ENCODE peak calls at places on chromosomes 5 and 9, in nine cellular contexts. V is upper lobe of right lung; Z is naive thymus-derived CD4-positive, alpha-beta T cell; A is CD8-positive, alpha-beta memory T cell; M is caudate nucleus; Q is mesendoderm; I is HCT116; N is ascending aorta; B is CD4-positive, alpha-beta T cell. D is an unnamed sample.

GRCh38 chr9:110767559-110768063 is 99.0 kb downstream of the MUSK start:
- DNase-seq in Q (no peak), M (no peak), B (no peak), A (no peak), Z (no peak), N (no peak), V (no peak), I (no peak), D (no peak)

GRCh38 chr5:34686762-34687268 is 30.7 kb downstream of the RAI14 start:
- DNase-seq in Z (no peak), V (peak), N (peak), A (no peak), I (peak), M (no peak), Q (peak), B (no peak), D (peak)

GRCh38 chr9:77015291-77016048 is 4.0 kb upstream of the FOXB2 start:
- DNase-seq in A (no peak), V (no peak), M (no peak), Q (no peak), B (no peak), N (no peak), I (no peak), Z (no peak), D (no peak)

GRCh38 chr5:79536193-79536906 is 22.4 kb upstream of the HOMER1 start:
- DNase-seq in V (no peak), B (no peak), Z (no peak), Q (no peak), I (no peak), A (no peak), N (no peak), M (no peak), D (no peak)

GRCh38 chr9:17636359-17636758 is 57.5 kb downstream of the SH3GL2 start:
- DNase-seq in B (no peak), Q (no peak), A (no peak), M (no peak), V (no peak), I (no peak), N (no peak), Z (no peak), D (no peak)

GRCh38 chr5:111635946-111636315 is 121.1 kb downstream of the NREP start:
- DNase-seq in Q (no peak), B (no peak), V (no peak), N (no peak), A (no peak), M (no peak), Z (no peak), I (no peak), D (no peak)

GRCh38 chr5:126098330-126099017 is 324.7 kb upstream of the GRAMD2B start:
- DNase-seq in V (no peak), N (no peak), B (no peak), A (no peak), I (no peak), M (no peak), Z (no peak), Q (no peak), D (no peak)

GRCh38 chr5:129945779-129946270 is 41.6 kb downstream of the CHSY3 start:
- DNase-seq in B (no peak), Z (no peak), Q (no peak), N (no peak), M (no peak), A (no peak), I (no peak), V (no peak), D (no peak)

GRCh38 chr9:125332527-125332926 is 70.9 kb downstream of the GAPVD1 start:
- DNase-seq in I (no peak), Z (no peak), Q (no peak), M (no peak), V (no peak), A (no peak), N (no peak), B (no peak), D (no peak)

GRCh38 chr9:129139993-129140396 is 28.8 kb downstream of the PTPA start:
- DNase-seq in M (peak), A (peak), B (peak), Q (peak), Z (peak), V (peak), N (peak), I (peak), D (peak)

GRCh38 chr5:14153932-14154646 is 10.9 kb downstream of the TRIO start:
- DNase-seq in I (no peak), Z (no peak), V (peak), N (peak), A (no peak), B (no peak), Q (peak), M (no peak), D (no peak)

GRCh38 chr5:151139646-151140045 is 17.9 kb downstream of the ANXA6 start:
- DNase-seq in I (no peak), N (no peak), B (no peak), M (no peak), V (no peak), Z (no peak), Q (no peak), A (no peak), D (no peak)

GRCh38 chr5:60483046-60483445 is 216.9 kb downstream of the DEPDC1B start:
- DNase-seq in Q (no peak), M (no peak), V (no peak), Z (no peak), B (no peak), N (no peak), A (no peak), I (no peak), D (no peak)

GRCh38 chr5:103908327-103909099 is 345.9 kb upstream of the NUDT12 start:
- DNase-seq in M (no peak), V (no peak), A (no peak), B (no peak), N (no peak), Q (peak), Z (no peak), I (no peak), D (no peak)

GRCh38 chr5:170701321-170701720 is 82.2 kb upstream of the GABRP start:
- DNase-seq in N (no peak), Z (no peak), Q (peak), V (no peak), I (no peak), M (no peak), B (no peak), A (no peak), D (no peak)

GRCh38 chr5:166370928-166371690 is 1920.3 kb upstream of the WWC1 start:
- DNase-seq in A (no peak), V (no peak), I (no peak), Q (no peak), M (no peak), Z (no peak), N (no peak), B (no peak), D (no peak)

GRCh38 chr9:78121488-78121887 is 89.9 kb upstream of the GNAQ start:
- DNase-seq in Z (peak), M (no peak), B (peak), Q (peak), A (peak), N (peak), I (peak), V (peak), D (no peak)

GRCh38 chr9:88653926-88654325 is 118.9 kb downstream of the NXNL2 start:
- DNase-seq in B (no peak), A (no peak), I (no peak), Q (no peak), V (no peak), Z (no peak), N (no peak), M (no peak), D (no peak)

GRCh38 chr9:88657893-88658292 is 122.9 kb downstream of the NXNL2 start:
- DNase-seq in N (no peak), A (no peak), Z (no peak), Q (no peak), B (no peak), V (no peak), M (no peak), I (no peak), D (no peak)

GRCh38 chr9:88646539-88646938 is 111.6 kb downstream of the NXNL2 start:
- DNase-seq in M (no peak), N (no peak), Z (no peak), Q (no peak), V (no peak), B (no peak), I (no peak), A (no peak), D (no peak)

DNA sequence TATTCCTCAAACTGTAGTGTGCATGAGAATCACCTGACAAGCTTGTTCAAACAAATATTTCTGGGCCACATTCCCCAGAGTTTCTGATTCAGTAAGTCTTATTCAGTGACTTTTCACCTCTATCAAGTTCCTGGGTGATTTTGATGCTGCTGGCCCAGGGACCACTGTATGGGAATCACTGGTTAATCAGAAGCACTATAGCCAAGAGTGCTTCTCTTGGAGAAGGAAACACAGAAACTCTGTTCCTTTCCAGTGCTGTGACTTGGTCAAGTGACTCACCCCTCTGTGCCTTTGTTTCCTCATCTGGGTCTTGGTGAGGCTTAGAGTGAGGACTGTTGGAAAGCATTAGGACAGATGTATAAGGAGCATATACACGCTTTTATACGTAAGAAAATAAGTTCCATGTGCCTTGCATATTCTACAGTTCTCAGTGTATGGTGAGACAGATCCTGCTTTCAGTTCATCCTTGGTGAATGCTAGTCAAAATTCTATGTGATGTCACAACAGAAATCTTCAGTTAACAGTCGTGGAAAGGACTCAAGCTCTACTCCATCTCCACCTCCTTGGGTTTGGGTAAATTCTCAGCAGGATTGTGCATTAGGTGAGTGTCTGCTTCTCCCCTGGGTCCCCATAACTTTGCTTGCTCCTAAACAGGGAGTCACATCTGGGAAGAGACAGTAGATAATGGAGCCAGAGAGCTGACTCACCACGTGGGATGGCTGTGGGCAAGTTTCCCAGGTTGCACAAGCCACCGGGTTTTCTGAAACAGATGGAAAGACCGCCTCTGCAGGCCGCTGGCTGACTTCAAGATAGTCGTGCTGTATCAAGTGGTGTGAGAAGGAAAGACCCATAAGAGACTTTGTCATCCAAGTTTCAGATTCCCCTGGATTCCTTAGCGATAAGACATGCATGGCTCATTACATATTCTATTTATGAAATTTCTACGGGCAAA is 117.0 kb downstream of the NXNL2 start:
- DNase-seq in V (no peak), I (no peak), N (peak), Q (no peak), M (no peak), B (no peak), Z (no peak), A (no peak), D (peak)
- H3K27ac ChIP-seq in V (no peak), I (no peak), N (peak), Q (no peak), M (no peak), B (no peak), Z (no peak), A (no peak), D (peak)

DNA sequence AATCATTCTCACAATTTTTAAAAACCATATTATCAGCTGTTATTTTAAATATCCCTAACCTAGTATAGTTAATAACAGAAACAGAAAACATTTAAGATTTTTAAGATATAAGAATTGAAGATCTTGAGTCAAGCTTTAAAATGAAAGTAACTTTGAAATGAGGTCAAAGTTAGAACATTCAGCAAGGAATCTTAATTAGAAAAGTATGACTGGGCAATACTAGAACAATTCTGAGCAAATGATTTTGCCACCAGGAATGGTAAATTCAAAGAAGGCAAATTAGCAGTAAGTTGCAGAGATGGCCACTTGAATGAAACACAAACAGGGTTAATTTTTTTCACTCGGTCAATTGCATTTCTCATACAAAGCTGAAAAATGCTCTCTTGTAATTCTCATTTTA is 117.9 kb downstream of the NXNL2 start:
- DNase-seq in Z (no peak), I (no peak), N (no peak), B (no peak), Q (no peak), M (no peak), V (no peak), A (no peak), D (no peak)
- H3K27ac ChIP-seq in Z (no peak), I (no peak), N (peak), B (no peak), Q (no peak), M (no peak), V (no peak), A (no peak), D (peak)

GRCh38 chr5:156326718-156327259 is at the start of gene SGCD:
- DNase-seq in I (no peak), N (peak), V (peak), Z (no peak), A (no peak), Q (no peak), B (no peak), M (peak), D (no peak)
- H3K27ac ChIP-seq in I (no peak), N (peak), V (peak), Z (no peak), A (no peak), Q (no peak), B (no peak), M (no peak), D (no peak)

GRCh38 chr9:98031935-98032334 is 24.6 kb upstream of the NANS start:
- DNase-seq in N (no peak), I (no peak), M (no peak), V (no peak), Q (peak), A (no peak), B (no peak), Z (no peak), D (no peak)
- H3K27ac ChIP-seq in N (no peak), I (no peak), M (no peak), V (no peak), Q (no peak), A (no peak), B (no peak), Z (no peak), D (no peak)

GRCh38 chr5:57845025-57845424 is 362.4 kb upstream of the ACTBL2 start:
- DNase-seq in V (no peak), I (no peak), Q (no peak), Z (no peak), A (no peak), M (no peak), N (no peak), B (no peak), D (no peak)

GRCh38 chr5:57842376-57843015 is 359.9 kb upstream of the ACTBL2 start:
- DNase-seq in M (no peak), N (no peak), A (no peak), B (no peak), Q (no peak), I (no peak), Z (no peak), V (no peak), D (no peak)

GRCh38 chr5:57844410-57844809 is 361.8 kb upstream of the ACTBL2 start:
- DNase-seq in V (no peak), M (no peak), B (no peak), A (no peak), N (no peak), I (no peak), Z (no peak), Q (peak), D (no peak)

GRCh38 chr5:57841671-57842375 is 359.2 kb upstream of the ACTBL2 start:
- DNase-seq in B (no peak), N (no peak), V (no peak), Z (no peak), A (no peak), M (no peak), Q (peak), I (peak), D (no peak)

GRCh38 chr5:57843016-57843402 is 360.4 kb upstream of the ACTBL2 start:
- DNase-seq in M (no peak), Q (no peak), Z (no peak), A (no peak), N (no peak), I (no peak), V (no peak), B (no peak), D (no peak)
- H3K27ac ChIP-seq in M (no peak), Q (no peak), Z (no peak), A (no peak), N (no peak), I (no peak), V (no peak), B (no peak), D (peak)